ENCODE peak calls at places on chromosomes 5 and 9, in eight cellular contexts. R is fibroblast of lung, U is IMR-90, M is neuronal stem cell, A is HepG2, D is PC-3, P is astrocyte, Y is mesenchymal stem cell. X is an unnamed sample.

GRCh38 chr9:26266111-26266791 is 588.0 kb upstream of the TUSC1 start:
- DNase-seq in R (peak), A (no peak), Y (no peak), M (no peak), P (no peak), U (no peak), D (peak), X (no peak)

GRCh38 chr5:111461261-111461671 is 51.1 kb downstream of the STARD4 start:
- DNase-seq in Y (peak), D (peak), M (peak), A (no peak), P (no peak), R (peak), U (peak), X (peak)

GRCh38 chr5:25688156-25688555 is 1043.4 kb upstream of the CDH10 start:
- DNase-seq in A (no peak), P (no peak), U (no peak), M (no peak), Y (no peak), R (no peak), D (no peak), X (no peak)

GRCh38 chr9:130933114-130934046 is 5.7 kb downstream of the FIBCD1 start:
- DNase-seq in D (peak), R (peak), Y (peak), P (peak), M (no peak), U (peak), A (no peak), X (no peak)

GRCh38 chr5:179803651-179804598 is 2.7 kb downstream of the MGAT4B start:
- DNase-seq in U (peak), R (no peak), A (peak), Y (peak), D (peak), M (no peak), P (no peak), X (peak)

GRCh38 chr5:151006704-151007334 is 13.6 kb upstream of the GPX3 start:
- DNase-seq in P (no peak), A (no peak), M (no peak), R (no peak), Y (no peak), D (no peak), U (no peak), X (no peak)

GRCh38 chr9:35658144-35658893 is at the start of gene CCDC107:
- DNase-seq in M (peak), R (peak), D (peak), A (peak), Y (peak), U (peak), P (peak), X (peak)

GRCh38 chr5:109532773-109533364 is 123.1 kb upstream of the PJA2 start:
- DNase-seq in P (peak), D (peak), A (no peak), R (peak), U (no peak), Y (peak), M (no peak), X (no peak)

GRCh38 chr9:20683351-20684034 is 566 bp upstream of the FOCAD start:
- DNase-seq in U (peak), R (peak), Y (peak), D (peak), P (peak), M (no peak), A (peak), X (peak)

GRCh38 chr5:4758550-4758949 is 381.6 kb upstream of the ADAMTS16 start:
- DNase-seq in D (no peak), R (no peak), A (no peak), P (no peak), Y (no peak), M (no peak), U (no peak), X (peak)

GRCh38 chr9:95343725-95344287 is 26.3 kb upstream of the FANCC start:
- DNase-seq in M (no peak), Y (peak), R (peak), D (no peak), U (no peak), A (no peak), P (peak), X (peak)

GRCh38 chr9:35903049-35903448 is 3.0 kb upstream of the HRCT1 start:
- DNase-seq in U (peak), D (peak), P (peak), Y (peak), M (no peak), A (peak), R (peak), X (peak)

GRCh38 chr9:134591573-134591981 is 50.0 kb upstream of the COL5A1 start:
- DNase-seq in A (no peak), P (peak), R (peak), U (no peak), Y (peak), M (no peak), D (no peak), X (no peak)

GRCh38 chr5:143311428-143311827 is 92.1 kb downstream of the NR3C1 start:
- DNase-seq in P (peak), M (no peak), R (peak), D (peak), A (no peak), U (peak), Y (peak), X (peak)

GRCh38 chr9:137089232-137089947 is 2.6 kb downstream of the MAN1B1 start:
- DNase-seq in Y (no peak), A (no peak), R (no peak), P (no peak), D (no peak), U (no peak), M (no peak), X (no peak)

GRCh38 chr5:153987310-153987709 is 51.4 kb downstream of the FAM114A2 start:
- DNase-seq in U (no peak), A (no peak), D (peak), Y (no peak), P (no peak), R (no peak), M (no peak), X (no peak)

GRCh38 chr5:154756871-154757646 is 1.9 kb downstream of the LARP1 start:
- DNase-seq in U (peak), R (peak), D (peak), M (peak), P (no peak), A (no peak), Y (peak), X (peak)

GRCh38 chr5:174082286-174082685 is 36.8 kb downstream of the NSG2 start:
- DNase-seq in P (peak), Y (no peak), U (no peak), R (peak), D (peak), A (no peak), M (no peak), X (no peak)

GRCh38 chr5:2217219-2217618 is 334.5 kb upstream of the IRX4 start:
- DNase-seq in Y (no peak), R (no peak), D (no peak), A (no peak), P (no peak), M (no peak), U (no peak), X (no peak)

GRCh38 chr5:73599378-73599777 is 26.6 kb upstream of the ARHGEF28 start:
- DNase-seq in A (no peak), R (no peak), U (no peak), D (no peak), Y (no peak), M (no peak), P (no peak), X (no peak)

GRCh38 chr9:124834586-124834985 is 18.7 kb upstream of the WDR38 start:
- DNase-seq in A (no peak), M (no peak), D (peak), P (peak), U (peak), Y (no peak), R (peak), X (peak)

GRCh38 chr5:44952376-44952775 is 143.6 kb downstream of the MRPS30 start:
- DNase-seq in P (peak), D (peak), M (no peak), U (peak), Y (peak), R (peak), A (peak), X (peak)

GRCh38 chr9:110928604-110929003 is 109.7 kb downstream of the LPAR1 start:
- DNase-seq in R (peak), U (peak), D (peak), P (peak), Y (no peak), M (no peak), A (no peak), X (no peak)

GRCh38 chr9:137970686-137971476 is 93.3 kb downstream of the CACNA1B start:
- DNase-seq in U (no peak), M (no peak), P (no peak), R (no peak), D (no peak), Y (no peak), A (peak), X (no peak)

GRCh38 chr5:40446910-40447309 is 232.8 kb upstream of the PTGER4 start:
- DNase-seq in P (peak), A (peak), D (peak), Y (peak), M (no peak), R (peak), U (peak), X (peak)

GRCh38 chr9:132793606-132794580 is 84.2 kb downstream of the AK8 start:
- DNase-seq in U (no peak), P (no peak), D (peak), Y (no peak), R (no peak), A (peak), M (no peak), X (no peak)

GRCh38 chr5:80799573-80799972 is 144.8 kb upstream of the DHFR start:
- DNase-seq in Y (no peak), A (no peak), D (no peak), U (no peak), M (no peak), P (no peak), R (no peak), X (no peak)

GRCh38 chr5:80797428-80798024 is 142.7 kb upstream of the DHFR start:
- DNase-seq in M (no peak), Y (no peak), U (no peak), D (no peak), A (no peak), P (no peak), R (no peak), X (no peak)

GRCh38 chr5:80798166-80798565 is 143.4 kb upstream of the DHFR start:
- DNase-seq in M (no peak), U (no peak), Y (no peak), R (no peak), P (no peak), A (no peak), D (no peak), X (no peak)

GRCh38 chr5:80798633-80799032 is 143.8 kb upstream of the DHFR start:
- DNase-seq in R (no peak), Y (no peak), U (no peak), P (no peak), D (no peak), M (no peak), A (no peak), X (no peak)

DNA sequence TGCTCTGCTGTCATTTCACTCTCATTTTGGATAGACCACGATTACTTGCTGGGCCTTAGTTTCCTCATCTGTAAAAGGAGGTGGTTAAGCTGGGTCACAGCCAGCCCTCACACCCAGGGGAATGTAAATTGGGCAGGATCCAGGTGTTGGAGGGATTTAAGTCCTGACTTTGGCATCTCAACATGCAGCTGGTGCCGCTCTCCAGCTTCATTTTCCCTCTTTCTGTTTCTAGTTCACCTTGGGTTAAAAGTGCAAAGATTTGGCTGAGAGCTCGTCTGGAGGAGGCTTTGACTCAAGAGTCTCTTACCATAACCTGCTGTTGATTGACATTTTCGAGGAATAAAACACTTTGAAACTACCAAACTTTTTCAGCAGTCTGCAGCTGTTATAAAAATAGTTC is 144.3 kb upstream of the DHFR start:
- DNase-seq in R (peak), P (peak), M (no peak), D (no peak), U (no peak), Y (no peak), A (no peak), X (no peak)
- H3K9ac ChIP-seq in R (no peak), P (no peak), M (no peak), D (no peak), U (no peak), Y (no peak), A (no peak), X (no peak)

GRCh38 chr9:31304576-31304975 is 1079.9 kb upstream of the ACO1 start:
- DNase-seq in R (peak), P (peak), Y (peak), A (no peak), M (no peak), D (peak), U (peak), X (peak)
- H2AFZ ChIP-seq in R (no peak), P (no peak), Y (no peak), A (no peak), M (no peak), D (no peak), U (no peak), X (no peak)

GRCh38 chr5:136030956-136031611 is 2.3 kb downstream of the TGFBI start:
- DNase-seq in D (no peak), R (no peak), A (no peak), M (no peak), Y (no peak), U (no peak), P (no peak), X (no peak)

GRCh38 chr5:136032564-136032963 is 3.8 kb downstream of the TGFBI start:
- DNase-seq in M (no peak), A (peak), P (peak), R (peak), U (peak), D (peak), Y (peak), X (peak)

GRCh38 chr5:136030252-136030651 is 1.5 kb downstream of the TGFBI start:
- DNase-seq in A (no peak), D (no peak), P (no peak), R (no peak), M (no peak), Y (no peak), U (no peak), X (no peak)

GRCh38 chr5:136033244-136033643 is 4.5 kb downstream of the TGFBI start:
- DNase-seq in P (no peak), D (no peak), M (no peak), A (no peak), R (no peak), Y (no peak), U (no peak), X (no peak)

GRCh38 chr5:136031713-136032112 is 2.9 kb downstream of the TGFBI start:
- DNase-seq in D (no peak), Y (peak), R (peak), U (no peak), M (no peak), A (no peak), P (peak), X (no peak)
- H3K4me3 ChIP-seq in D (no peak), Y (no peak), R (no peak), U (peak), M (no peak), A (no peak), P (peak), X (no peak)

GRCh38 chr5:115480245-115480644 is 64.3 kb downstream of the FEM1C start:
- DNase-seq in P (no peak), D (no peak), R (no peak), M (no peak), Y (no peak), U (no peak), A (no peak), X (no peak)
- H3K9ac ChIP-seq in P (no peak), D (no peak), R (no peak), M (no peak), Y (no peak), U (no peak), A (no peak), X (no peak)

GRCh38 chr9:100473271-100474081 is 527 bp downstream of the TMEFF1 start:
- DNase-seq in Y (peak), A (no peak), P (peak), U (peak), R (peak), M (peak), D (peak), X (peak)
- H2AFZ ChIP-seq in Y (peak), A (no peak), P (peak), U (peak), R (peak), M (peak), D (peak), X (peak)

DNA sequence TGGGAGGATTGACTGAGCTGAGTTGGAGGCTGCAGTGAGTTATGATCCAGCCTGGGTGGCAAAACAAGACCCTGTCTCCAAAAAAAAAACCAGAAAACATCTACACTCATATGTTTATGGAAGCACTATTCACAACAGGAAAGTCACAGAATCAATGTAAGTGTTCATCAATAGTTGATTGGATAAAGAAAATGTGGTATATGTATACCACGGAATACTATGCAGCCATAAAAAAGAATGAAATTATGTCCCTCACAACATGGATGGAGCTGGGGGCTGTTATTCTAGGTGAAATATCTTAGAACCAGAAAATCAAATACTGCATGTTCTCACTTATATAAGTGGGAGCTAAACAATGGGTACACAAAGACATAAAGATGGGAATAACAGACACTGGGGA is 2.8 kb upstream of the SLC25A2 start:
- DNase-seq in D (no peak), R (no peak), A (no peak), M (no peak), Y (no peak), U (no peak), P (no peak), X (no peak)
- H3K4me3 ChIP-seq in D (no peak), R (no peak), A (no peak), M (no peak), Y (no peak), U (no peak), P (no peak), X (no peak)

GRCh38 chr9:33159058-33159759 is 7.9 kb downstream of the B4GALT1 start:
- DNase-seq in M (no peak), U (peak), R (no peak), A (no peak), Y (peak), P (no peak), D (peak), X (peak)
- H3K9ac ChIP-seq in M (peak), U (peak), R (peak), A (no peak), Y (peak), P (peak), D (peak), X (peak)